ENCODE peak calls at places on chromosomes 4 and X, in eight cellular contexts. C is esophagus muscularis mucosa, M is sigmoid colon, I is K562, U is transverse colon, P is HepG2, K is suprapubic skin, Q is upper lobe of left lung. N is an unnamed sample.
A peak's percentile ranks its signal among the peaks of the same experiment; 100 is the strongest.

GRCh38 chr4:6114601-6115000 is 85.7 kb downstream of the JAKMIP1 start:
- DNase-seq in C (no peak), M (no peak), K (peak; percentile 28), Q (no peak), P (no peak), U (no peak), I (no peak), N (no peak)

GRCh38 chr4:78592104-78592783 is 40.7 kb downstream of the ANXA3 start:
- DNase-seq in K (no peak), C (no peak), Q (no peak), U (no peak), M (no peak), P (no peak), I (peak; percentile 75), N (no peak)

GRCh38 chrX:40109288-40110008 is 11.7 kb upstream of the BCOR start:
- DNase-seq in P (peak; percentile 49), Q (peak; percentile 85), K (no peak), C (no peak), I (peak; percentile 83), M (peak; percentile 88), U (peak; percentile 67), N (peak; percentile 75)

GRCh38 chrX:19772306-19772705 is 115.1 kb downstream of the SH3KBP1 start:
- DNase-seq in K (no peak), C (no peak), Q (no peak), P (no peak), I (no peak), U (no peak), M (no peak), N (no peak)

GRCh38 chr4:156193116-156193515 is 239.4 kb upstream of the CTSO start:
- DNase-seq in C (no peak), M (no peak), P (no peak), I (no peak), K (no peak), U (no peak), Q (no peak), N (no peak)

GRCh38 chr4:47065099-47065498 is 33.7 kb downstream of the GABRB1 start:
- DNase-seq in M (no peak), U (no peak), I (no peak), Q (no peak), P (no peak), C (no peak), K (no peak), N (no peak)

GRCh38 chrX:35166023-35166422 is 223.4 kb downstream of the FAM47B start:
- DNase-seq in I (no peak), P (no peak), M (no peak), Q (no peak), C (no peak), U (no peak), K (no peak), N (no peak)

GRCh38 chrX:40108084-40108958 is 10.6 kb upstream of the BCOR start:
- DNase-seq in P (peak; percentile 74), U (peak; percentile 62), Q (peak; percentile 87), M (peak; percentile 84), K (no peak), I (peak; percentile 66), C (no peak), N (peak; percentile 68)

GRCh38 chr4:3791910-3792542 is 25.8 kb downstream of the ADRA2C start:
- DNase-seq in Q (peak; percentile 77), P (peak; percentile 54), C (no peak), M (no peak), I (peak; percentile 46), U (peak; percentile 40), K (no peak), N (peak; percentile 50)

GRCh38 chrX:79366888-79367749 is at the start of gene ITM2A:
- DNase-seq in K (peak; percentile 71), M (peak; percentile 61), P (no peak), U (peak; percentile 34), I (peak; percentile 85), C (no peak), Q (peak; percentile 37), N (peak; percentile 34)

GRCh38 chr4:6272863-6273660 is 3.4 kb downstream of the WFS1 start:
- DNase-seq in P (peak; percentile 70), I (no peak), C (no peak), K (no peak), M (no peak), Q (peak; percentile 29), U (no peak), N (no peak)

DNA sequence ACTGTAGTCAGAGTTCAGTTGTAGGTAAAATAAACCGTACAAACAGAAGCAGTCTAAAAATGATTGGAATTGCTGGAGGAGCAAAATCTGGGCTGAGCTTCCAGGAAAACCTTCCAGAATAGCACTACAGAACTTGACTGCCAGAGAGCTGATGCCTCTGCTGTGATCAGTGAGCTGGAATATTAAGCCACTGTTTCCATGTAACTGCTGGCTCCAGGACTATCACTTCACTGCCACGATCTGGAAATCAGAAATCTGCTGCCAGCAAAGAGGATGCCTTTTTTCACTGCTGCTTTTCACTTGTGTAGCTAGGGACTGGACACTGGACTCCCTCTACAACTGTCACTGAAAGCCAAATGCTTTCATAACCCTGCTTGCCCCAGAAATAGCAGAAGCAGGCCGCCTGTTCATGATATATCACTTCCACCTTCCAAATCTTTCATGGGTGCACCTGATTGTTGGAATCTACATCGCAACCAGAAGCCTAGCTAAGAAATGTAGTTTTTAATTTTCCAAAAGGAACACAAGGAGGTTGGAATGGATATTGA is 9.4 kb upstream of the AP1S2 start:
- DNase-seq in U (no peak), M (no peak), I (no peak), K (no peak), Q (no peak), C (no peak), P (no peak), N (no peak)
- TF ChIP-seq EP300 in U (no peak), M (no peak), I (no peak), K (no peak), Q (no peak), C (no peak), P (no peak), N (no peak)

DNA sequence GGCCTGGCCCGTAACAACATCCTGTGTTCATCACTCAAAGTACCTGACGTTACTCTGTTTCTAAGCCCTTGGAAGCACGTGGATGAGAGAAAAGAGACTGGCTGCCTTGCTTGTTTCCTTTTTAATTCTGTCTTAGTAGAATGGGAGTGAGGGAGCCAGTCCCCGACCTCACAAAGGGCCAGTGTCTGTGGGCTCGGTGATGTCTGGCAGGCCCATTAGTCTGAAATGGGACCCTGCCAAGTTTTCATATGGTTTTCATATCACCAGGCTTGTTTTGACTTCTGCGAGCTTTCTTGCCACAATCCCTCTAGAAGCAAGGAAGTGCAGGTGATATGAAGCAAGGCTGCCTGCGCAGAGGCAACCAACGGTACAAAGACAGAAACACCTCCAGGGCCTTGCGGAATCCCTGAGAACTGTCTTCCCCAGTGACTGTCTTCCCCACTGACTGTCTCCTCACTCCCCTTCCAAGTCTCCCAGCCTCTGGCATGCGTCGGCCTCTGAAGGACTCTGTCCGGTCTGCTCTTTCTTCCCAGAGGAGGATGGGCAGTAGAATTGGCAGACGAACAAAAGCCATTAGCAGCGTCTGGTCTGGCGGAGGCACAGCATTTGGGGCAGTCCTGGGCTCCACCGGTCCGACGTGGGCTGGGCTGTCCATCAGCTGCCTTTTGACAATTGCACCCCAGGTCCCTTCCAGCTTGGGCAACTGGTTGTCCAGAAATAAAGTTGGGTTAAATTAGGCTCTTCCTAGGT is 20.2 kb upstream of the RASL11B start:
- DNase-seq in I (no peak), C (no peak), M (no peak), Q (no peak), U (no peak), K (no peak), P (no peak), N (peak; percentile 27)
- TF ChIP-seq POLR2AphosphoS5 in I (no peak), C (no peak), M (no peak), Q (no peak), U (no peak), K (no peak), P (no peak), N (no peak)

GRCh38 chr4:43286137-43286536 is 393.6 kb downstream of the GRXCR1 start:
- DNase-seq in Q (no peak), C (no peak), U (no peak), M (no peak), P (no peak), K (no peak), I (no peak), N (no peak)
- H3K27ac ChIP-seq in Q (no peak overlapping the region), C (no peak overlapping the region), U (no peak overlapping the region), M (no peak overlapping the region), P (no peak overlapping the region), K (no peak overlapping the region), I (no peak overlapping the region), N (no peak overlapping the region)

DNA sequence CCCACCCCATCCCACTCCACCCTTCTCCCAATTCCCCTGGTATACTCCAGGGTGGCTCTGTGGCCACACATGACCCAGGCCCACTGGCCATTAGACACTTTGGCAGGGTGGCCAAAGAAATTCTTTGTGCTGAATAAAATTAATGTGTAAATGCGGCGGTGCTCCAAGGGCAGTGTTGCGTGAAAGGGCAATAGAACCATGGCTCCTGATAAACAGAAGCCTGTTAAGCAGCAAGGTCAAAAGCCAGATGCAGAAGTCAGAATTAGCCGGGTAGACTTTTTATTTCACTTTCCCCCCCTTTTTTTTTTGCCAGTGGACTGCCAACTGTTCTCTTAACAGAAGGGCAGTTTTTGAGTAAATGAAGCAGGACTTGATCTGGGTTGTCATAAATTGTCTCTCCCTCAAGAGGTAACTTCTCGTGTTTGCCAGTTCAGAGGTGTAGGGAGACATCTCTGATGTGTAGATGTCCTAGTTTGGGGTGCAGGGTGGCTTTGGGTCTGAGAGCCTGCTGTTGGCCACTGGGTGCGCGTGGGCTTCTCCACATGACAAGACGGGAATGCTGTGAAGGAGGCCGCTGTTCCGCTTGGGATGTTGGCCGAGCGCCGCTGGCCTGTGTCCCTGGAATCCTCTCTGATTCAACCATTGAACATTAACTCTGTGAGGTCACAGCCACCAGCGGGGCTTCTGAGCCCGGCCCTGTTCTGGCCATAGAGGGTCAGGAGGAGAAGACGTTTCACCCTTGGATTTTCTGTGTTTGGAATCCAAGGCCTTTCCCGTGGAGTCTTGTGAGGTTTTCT is 139.5 kb downstream of the TBL1X start:
- DNase-seq in Q (peak; percentile 59), C (no peak), U (no peak), P (no peak), M (no peak), K (no peak), I (no peak), N (no peak)
- TF ChIP-seq EP300 in Q (no peak), C (no peak), U (no peak), P (no peak), M (no peak), K (no peak), I (no peak), N (no peak)

DNA sequence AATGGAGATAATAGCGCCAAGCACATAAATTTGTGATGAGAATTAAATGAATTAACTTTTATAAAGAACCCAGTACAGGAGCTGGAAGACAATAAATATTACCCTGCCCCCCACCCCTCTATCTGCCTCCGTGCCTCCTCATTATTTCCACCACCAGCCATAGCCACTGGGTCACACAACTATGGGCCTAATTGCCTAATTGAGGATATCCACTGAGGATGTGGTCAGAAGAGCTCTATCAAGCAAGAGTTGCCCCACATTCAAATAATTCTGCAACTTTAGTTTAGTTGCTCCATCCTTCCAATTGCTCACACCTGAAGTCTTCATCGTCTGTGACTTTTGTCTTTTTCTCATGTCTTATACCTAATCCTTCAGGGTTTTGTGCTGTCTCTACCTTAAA is 9.5 kb upstream of the CXCL8 start:
- DNase-seq in M (no peak), P (no peak), U (no peak), Q (no peak), C (no peak), K (no peak), I (no peak), N (no peak)
- TF ChIP-seq POLR2AphosphoS5 in M (no peak), P (no peak), U (no peak), Q (peak; percentile 45), C (no peak), K (no peak), I (no peak), N (no peak)